ENCODE peak calls at places on chromosomes 12 and 14, in ten cellular contexts. U, S, F, A, R, I, V, H, Z and M are unnamed samples.

GRCh38 chr12:128823216-128823915 is 392 bp downstream of the SLC15A4 start:
- DNase-seq in U (no peak), S (peak; percentile 18), F (no peak), A (no peak), R (no peak), I (peak; percentile 74), V (no peak), H (no peak), Z (peak; percentile 41), M (no peak)

GRCh38 chr12:97493729-97494128 is 31.1 kb downstream of the RMST start:
- DNase-seq in U (no peak), S (no peak), F (no peak), A (no peak), R (no peak), I (no peak), V (no peak), H (no peak), Z (no peak), M (no peak)

GRCh38 chr12:88237954-88238353 is 95.8 kb downstream of the TMTC3 start:
- DNase-seq in U (no peak), S (no peak), F (no peak), A (peak; percentile 23), R (peak; percentile 46), I (no peak), V (peak; percentile 48), H (no peak), Z (no peak), M (peak; percentile 79)

GRCh38 chr12:38222011-38222410 is 94.6 kb upstream of the ALG10B start:
- DNase-seq in U (no peak), S (no peak), F (no peak), A (no peak), R (no peak), I (no peak), V (no peak), H (no peak), Z (no peak), M (no peak)

GRCh38 chr14:77273796-77274195 is 2.8 kb upstream of the NGB start:
- DNase-seq in U (no peak), S (no peak), F (no peak), A (no peak), R (no peak), I (no peak), V (no peak), H (no peak), Z (no peak), M (no peak)

GRCh38 chr14:24098229-24098926 is 4.3 kb downstream of the PCK2 start:
- DNase-seq in U (no peak), S (no peak), F (no peak), A (no peak), R (no peak), I (no peak), V (no peak), H (no peak), Z (no peak), M (no peak)

GRCh38 chr12:45105996-45106395 is 55.1 kb upstream of the DBX2 start:
- DNase-seq in U (no peak), S (no peak), F (no peak), A (no peak), R (no peak), I (no peak), V (no peak), H (no peak), Z (no peak), M (no peak)

GRCh38 chr12:2284857-2285256 is 232.1 kb downstream of the CACNA1C start:
- DNase-seq in U (peak; percentile 89), S (no peak), F (no peak), A (peak; percentile 70), R (peak; percentile 91), I (peak; percentile 20), V (no peak), H (peak; percentile 73), Z (peak; percentile 81), M (peak; percentile 89)

GRCh38 chr12:122067966-122068365 is 10.6 kb upstream of the MLXIP start:
- DNase-seq in U (no peak), S (no peak), F (no peak), A (peak; percentile 89), R (peak; percentile 85), I (no peak), V (peak; percentile 55), H (no peak), Z (peak; percentile 50), M (peak; percentile 47)

GRCh38 chr12:23193552-23193951 is 568.6 kb downstream of the ETNK1 start:
- DNase-seq in U (no peak), S (no peak), F (no peak), A (no peak), R (no peak), I (no peak), V (no peak), H (no peak), Z (no peak), M (no peak)

GRCh38 chr14:53167602-53168328 is 14.6 kb upstream of the DDHD1 start:
- DNase-seq in U (no peak), S (no peak), F (no peak), A (no peak), R (no peak), I (no peak), V (no peak), H (peak; percentile 73), Z (no peak), M (peak; percentile 12)

GRCh38 chr14:20609215-20610001 is 18.2 kb upstream of the RNASE12 start:
- DNase-seq in U (peak; percentile 46), S (peak; percentile 57), F (peak; percentile 90), A (peak; percentile 80), R (peak; percentile 92), I (peak; percentile 66), V (peak; percentile 78), H (peak; percentile 85), Z (peak; percentile 59), M (peak; percentile 87)

GRCh38 chr14:68879321-68879781 is 86.5 kb upstream of the ZFP36L1 start:
- DNase-seq in U (no peak), S (no peak), F (no peak), A (no peak), R (no peak), I (no peak), V (no peak), H (no peak), Z (no peak), M (no peak)